ENCODE peak calls at places on chromosomes 5 and 9, in nine cellular contexts. One of them, this sample, is unnamed.

GRCh38 chr9:128886211-128886826 is 4.4 kb downstream of the LRRC8A start:
- DNase-seq in posterior cingulate gyrus: no peak
- DNase-seq in NCI-H146: no peak
- DNase-seq in T-cell: no peak
- DNase-seq in stimulated activated CD4-positive, alpha-beta T cell treated with anti-CD3 and anti-CD28 coated beads, Interleukin-12 subunit alpha, Interleukin-12 subunit beta, amount 100 ng/mL, for 4 hours: no peak
- DNase-seq in amniotic stem cell: no peak
- DNase-seq in fibroblast of lung: peak
- DNase-seq in pulmonary artery endothelial cell: no peak
- DNase-seq in GM04504: no peak
- DNase-seq in this sample: no peak

GRCh38 chr9:23342296-23342695 is 483.7 kb downstream of the ELAVL2 start:
- DNase-seq in T-cell: no peak
- DNase-seq in fibroblast of lung: peak
- DNase-seq in NCI-H146: no peak
- DNase-seq in amniotic stem cell: no peak
- DNase-seq in stimulated activated CD4-positive, alpha-beta T cell treated with anti-CD3 and anti-CD28 coated beads, Interleukin-12 subunit alpha, Interleukin-12 subunit beta, amount 100 ng/mL, for 4 hours: no peak
- DNase-seq in pulmonary artery endothelial cell: no peak
- DNase-seq in posterior cingulate gyrus: no peak
- DNase-seq in GM04504: no peak
- DNase-seq in this sample: no peak

GRCh38 chr5:16855475-16855874 is 80.6 kb downstream of the MYO10 start:
- DNase-seq in NCI-H146: peak
- DNase-seq in posterior cingulate gyrus: no peak
- DNase-seq in fibroblast of lung: peak
- DNase-seq in pulmonary artery endothelial cell: peak
- DNase-seq in amniotic stem cell: no peak
- DNase-seq in T-cell: no peak
- DNase-seq in stimulated activated CD4-positive, alpha-beta T cell treated with anti-CD3 and anti-CD28 coated beads, Interleukin-12 subunit alpha, Interleukin-12 subunit beta, amount 100 ng/mL, for 4 hours: no peak
- DNase-seq in GM04504: no peak
- DNase-seq in this sample: peak

GRCh38 chr5:98772415-98773213 is 849 bp upstream of the RGMB start:
- DNase-seq in amniotic stem cell: peak
- DNase-seq in fibroblast of lung: peak
- DNase-seq in pulmonary artery endothelial cell: peak
- DNase-seq in posterior cingulate gyrus: peak
- DNase-seq in NCI-H146: peak
- DNase-seq in stimulated activated CD4-positive, alpha-beta T cell treated with anti-CD3 and anti-CD28 coated beads, Interleukin-12 subunit alpha, Interleukin-12 subunit beta, amount 100 ng/mL, for 4 hours: peak
- DNase-seq in GM04504: no peak
- DNase-seq in T-cell: peak
- DNase-seq in this sample: peak

GRCh38 chr5:160209917-160210316 is 19.4 kb upstream of the FABP6 start:
- DNase-seq in pulmonary artery endothelial cell: no peak
- DNase-seq in T-cell: no peak
- DNase-seq in amniotic stem cell: no peak
- DNase-seq in NCI-H146: no peak
- DNase-seq in GM04504: no peak
- DNase-seq in stimulated activated CD4-positive, alpha-beta T cell treated with anti-CD3 and anti-CD28 coated beads, Interleukin-12 subunit alpha, Interleukin-12 subunit beta, amount 100 ng/mL, for 4 hours: no peak
- DNase-seq in posterior cingulate gyrus: no peak
- DNase-seq in fibroblast of lung: no peak
- DNase-seq in this sample: no peak

GRCh38 chr9:99680191-99680590 is 141.5 kb upstream of the NR4A3 start:
- DNase-seq in fibroblast of lung: peak
- DNase-seq in GM04504: peak
- DNase-seq in stimulated activated CD4-positive, alpha-beta T cell treated with anti-CD3 and anti-CD28 coated beads, Interleukin-12 subunit alpha, Interleukin-12 subunit beta, amount 100 ng/mL, for 4 hours: no peak
- DNase-seq in amniotic stem cell: peak
- DNase-seq in T-cell: no peak
- DNase-seq in NCI-H146: no peak
- DNase-seq in posterior cingulate gyrus: no peak
- DNase-seq in pulmonary artery endothelial cell: no peak
- DNase-seq in this sample: peak

GRCh38 chr5:169945831-169946261 is 34.4 kb downstream of the INSYN2B start:
- DNase-seq in stimulated activated CD4-positive, alpha-beta T cell treated with anti-CD3 and anti-CD28 coated beads, Interleukin-12 subunit alpha, Interleukin-12 subunit beta, amount 100 ng/mL, for 4 hours: no peak
- DNase-seq in posterior cingulate gyrus: peak
- DNase-seq in fibroblast of lung: peak
- DNase-seq in amniotic stem cell: peak
- DNase-seq in pulmonary artery endothelial cell: no peak
- DNase-seq in T-cell: no peak
- DNase-seq in NCI-H146: no peak
- DNase-seq in GM04504: peak
- DNase-seq in this sample: peak

GRCh38 chr5:159826351-159827222 is 89.7 kb upstream of the ADRA1B start:
- DNase-seq in amniotic stem cell: peak
- DNase-seq in pulmonary artery endothelial cell: peak
- DNase-seq in stimulated activated CD4-positive, alpha-beta T cell treated with anti-CD3 and anti-CD28 coated beads, Interleukin-12 subunit alpha, Interleukin-12 subunit beta, amount 100 ng/mL, for 4 hours: no peak
- DNase-seq in fibroblast of lung: peak
- DNase-seq in posterior cingulate gyrus: no peak
- DNase-seq in NCI-H146: no peak
- DNase-seq in T-cell: no peak
- DNase-seq in GM04504: no peak
- DNase-seq in this sample: peak

GRCh38 chr5:54637654-54638053 is 120.1 kb downstream of the SNX18 start:
- DNase-seq in stimulated activated CD4-positive, alpha-beta T cell treated with anti-CD3 and anti-CD28 coated beads, Interleukin-12 subunit alpha, Interleukin-12 subunit beta, amount 100 ng/mL, for 4 hours: no peak
- DNase-seq in GM04504: no peak
- DNase-seq in pulmonary artery endothelial cell: no peak
- DNase-seq in fibroblast of lung: peak
- DNase-seq in amniotic stem cell: no peak
- DNase-seq in NCI-H146: no peak
- DNase-seq in posterior cingulate gyrus: no peak
- DNase-seq in T-cell: no peak
- DNase-seq in this sample: no peak

GRCh38 chr9:4768681-4769080 is 24.1 kb upstream of the RCL1 start:
- DNase-seq in fibroblast of lung: no peak
- DNase-seq in GM04504: no peak
- DNase-seq in NCI-H146: no peak
- DNase-seq in pulmonary artery endothelial cell: no peak
- DNase-seq in T-cell: no peak
- DNase-seq in posterior cingulate gyrus: no peak
- DNase-seq in stimulated activated CD4-positive, alpha-beta T cell treated with anti-CD3 and anti-CD28 coated beads, Interleukin-12 subunit alpha, Interleukin-12 subunit beta, amount 100 ng/mL, for 4 hours: no peak
- DNase-seq in amniotic stem cell: no peak
- DNase-seq in this sample: no peak

GRCh38 chr5:169442354-169443248 is 141.0 kb upstream of the SPDL1 start:
- DNase-seq in stimulated activated CD4-positive, alpha-beta T cell treated with anti-CD3 and anti-CD28 coated beads, Interleukin-12 subunit alpha, Interleukin-12 subunit beta, amount 100 ng/mL, for 4 hours: no peak
- DNase-seq in NCI-H146: no peak
- DNase-seq in amniotic stem cell: no peak
- DNase-seq in fibroblast of lung: peak
- DNase-seq in pulmonary artery endothelial cell: no peak
- DNase-seq in GM04504: no peak
- DNase-seq in posterior cingulate gyrus: no peak
- DNase-seq in T-cell: no peak
- DNase-seq in this sample: peak

GRCh38 chr9:102950341-102950740 is 44.8 kb upstream of the CYLC2 start:
- DNase-seq in posterior cingulate gyrus: no peak
- DNase-seq in stimulated activated CD4-positive, alpha-beta T cell treated with anti-CD3 and anti-CD28 coated beads, Interleukin-12 subunit alpha, Interleukin-12 subunit beta, amount 100 ng/mL, for 4 hours: no peak
- DNase-seq in pulmonary artery endothelial cell: no peak
- DNase-seq in GM04504: no peak
- DNase-seq in NCI-H146: no peak
- DNase-seq in T-cell: no peak
- DNase-seq in fibroblast of lung: peak
- DNase-seq in amniotic stem cell: no peak
- DNase-seq in this sample: no peak

GRCh38 chr9:68825755-68826500 is 120.9 kb downstream of the PIP5K1B start:
- DNase-seq in fibroblast of lung: no peak
- DNase-seq in pulmonary artery endothelial cell: no peak
- DNase-seq in stimulated activated CD4-positive, alpha-beta T cell treated with anti-CD3 and anti-CD28 coated beads, Interleukin-12 subunit alpha, Interleukin-12 subunit beta, amount 100 ng/mL, for 4 hours: no peak
- DNase-seq in GM04504: no peak
- DNase-seq in NCI-H146: peak
- DNase-seq in posterior cingulate gyrus: no peak
- DNase-seq in T-cell: no peak
- DNase-seq in amniotic stem cell: no peak
- DNase-seq in this sample: no peak

This sample was measured in GM03348.